ENCODE peak calls at places on chromosomes 3 and 15, in eight cellular contexts. J is Jurkat, Clone E6-1; F is psoas muscle; Q is COR-L47; C is fibroblast of gingiva; O is NCI-H774; V is stomach; M is stimulated activated CD4-positive, alpha-beta T cell treated with anti-CD3 and anti-CD28 coated beads, Interleukin-12 subunit alpha, Interleukin-12 subunit beta, amount 100 ng/mL, for 4 hours. I is an unnamed sample.

GRCh38 chr15:73265536-73266153 is 103.1 kb downstream of the HCN4 start:
- DNase-seq in M (peak), C (peak), J (peak), O (peak), F (peak), Q (peak), V (peak), I (peak)

GRCh38 chr3:152556731-152557254 is 278.1 kb upstream of the P2RY1 start:
- DNase-seq in V (no peak), J (no peak), F (no peak), M (no peak), Q (no peak), C (peak), O (no peak), I (no peak)

GRCh38 chr3:119184808-119185690 is 11.7 kb downstream of the UPK1B start:
- DNase-seq in M (no peak), C (peak), J (no peak), O (no peak), F (no peak), V (no peak), Q (no peak), I (no peak)

GRCh38 chr15:68205949-68206539 is 912 bp upstream of the CALML4 start:
- DNase-seq in C (no peak), J (no peak), V (peak), O (no peak), M (no peak), F (peak), Q (no peak), I (no peak)

GRCh38 chr15:25249236-25250010 is 189.4 kb downstream of the UBE3A start:
- DNase-seq in O (no peak), V (peak), C (no peak), Q (no peak), F (peak), M (no peak), J (no peak), I (no peak)

GRCh38 chr3:17442332-17443049 is 299.9 kb downstream of the TBC1D5 start:
- DNase-seq in J (no peak), M (no peak), Q (no peak), F (no peak), O (no peak), C (no peak), V (no peak), I (no peak)

GRCh38 chr3:55341502-55342031 is 145.5 kb downstream of the WNT5A start:
- DNase-seq in V (no peak), J (no peak), O (no peak), F (no peak), Q (no peak), M (no peak), C (peak), I (no peak)

GRCh38 chr3:127209155-127209839 is 16.4 kb downstream of the PRR23E start:
- DNase-seq in F (peak), C (no peak), O (no peak), V (peak), J (no peak), Q (no peak), M (no peak), I (no peak)

GRCh38 chr15:29024681-29025080 is 138.9 kb downstream of the APBA2 start:
- DNase-seq in F (no peak), V (no peak), Q (no peak), C (no peak), M (no peak), J (no peak), O (no peak), I (no peak)

GRCh38 chr3:34864011-34864410 is 775.3 kb upstream of the ARPP21 start:
- DNase-seq in J (no peak), M (no peak), F (no peak), C (no peak), V (no peak), O (no peak), Q (no peak), I (no peak)

GRCh38 chr3:25513642-25514266 is 85.7 kb downstream of the RARB start:
- DNase-seq in M (no peak), O (no peak), F (no peak), Q (no peak), V (no peak), J (no peak), C (no peak), I (no peak)

GRCh38 chr15:77040673-77041072 is 30.2 kb downstream of the TSPAN3 start:
- DNase-seq in F (no peak), C (no peak), J (no peak), V (no peak), O (no peak), M (no peak), Q (no peak), I (no peak)

GRCh38 chr3:8629151-8630021 is 15.2 kb downstream of the SSUH2 start:
- DNase-seq in C (peak), V (peak), M (peak), Q (no peak), O (no peak), J (no peak), F (peak), I (no peak)

GRCh38 chr15:98503970-98504369 is 144.4 kb upstream of the IGF1R start:
- DNase-seq in Q (no peak), O (no peak), F (no peak), M (no peak), J (no peak), C (peak), V (no peak), I (no peak)

GRCh38 chr3:168925568-168925967 is 737.9 kb downstream of the MECOM start:
- DNase-seq in O (no peak), F (no peak), Q (no peak), M (no peak), V (no peak), J (no peak), C (no peak), I (no peak)

GRCh38 chr15:45326776-45327175 is 51.6 kb downstream of the GATM start:
- DNase-seq in Q (peak), O (no peak), V (no peak), F (no peak), J (no peak), C (no peak), M (no peak), I (no peak)

GRCh38 chr15:44718927-44719292 is 7.6 kb downstream of the B2M start:
- DNase-seq in V (no peak), O (no peak), F (no peak), Q (no peak), C (no peak), M (no peak), J (no peak), I (no peak)

GRCh38 chr3:141646760-141647561 is 91.1 kb upstream of the RNF7 start:
- DNase-seq in Q (peak), V (no peak), M (no peak), J (peak), O (peak), C (peak), F (no peak), I (peak)

GRCh38 chr3:171462224-171462623 is 2.0 kb upstream of the TNIK start:
- DNase-seq in O (no peak), J (peak), M (no peak), Q (no peak), F (no peak), C (no peak), V (no peak), I (no peak)

GRCh38 chr3:56758539-56758981 is 43.2 kb downstream of the ARHGEF3 start:
- DNase-seq in F (no peak), J (no peak), Q (no peak), V (peak), O (no peak), M (no peak), C (peak), I (no peak)

GRCh38 chr15:23570466-23570865 is 5.0 kb downstream of the MKRN3 start:
- DNase-seq in V (no peak), F (no peak), O (no peak), M (no peak), C (no peak), Q (no peak), J (no peak), I (no peak)

GRCh38 chr3:150710097-150710496 is 6.4 kb upstream of the ERICH6 start:
- DNase-seq in O (no peak), Q (no peak), F (no peak), C (no peak), V (no peak), M (no peak), J (no peak), I (no peak)

GRCh38 chr3:43962043-43962442 is 271.3 kb downstream of the ABHD5 start:
- DNase-seq in V (no peak), Q (no peak), J (no peak), C (no peak), O (no peak), F (no peak), M (no peak), I (no peak)

GRCh38 chr15:48076454-48076853 is 44.3 kb upstream of the SLC24A5 start:
- DNase-seq in J (no peak), M (no peak), V (no peak), O (no peak), F (no peak), C (no peak), Q (no peak), I (peak)

GRCh38 chr3:63559884-63560283 is 92.6 kb upstream of the SNTN start:
- DNase-seq in M (no peak), O (no peak), C (no peak), J (no peak), F (no peak), V (no peak), Q (no peak), I (no peak)

GRCh38 chr15:35630570-35630969 is 84.6 kb upstream of the DPH6 start:
- DNase-seq in M (no peak), V (no peak), J (no peak), C (no peak), O (peak), Q (no peak), F (peak), I (no peak)

GRCh38 chr3:54046677-54047214 is 75.6 kb upstream of the CACNA2D3 start:
- DNase-seq in V (peak), O (no peak), M (no peak), C (peak), Q (no peak), F (no peak), J (no peak), I (no peak)

GRCh38 chr3:116314476-116314875 is 130.8 kb downstream of the LSAMP start:
- DNase-seq in M (no peak), C (no peak), J (no peak), O (no peak), V (no peak), F (no peak), Q (no peak), I (no peak)

GRCh38 chr3:38136272-38136806 is 588 bp downstream of the ACAA1 start:
- DNase-seq in V (peak), M (no peak), F (no peak), O (no peak), J (no peak), Q (no peak), C (no peak), I (no peak)

GRCh38 chr15:43220991-43221403 is at the start of gene EPB42:
- DNase-seq in J (no peak), O (no peak), C (no peak), V (no peak), M (no peak), Q (no peak), F (no peak), I (no peak)

I was measured in SHP77.